ENCODE peak calls at places on chromosome X, in ten cellular contexts. F, A, M, H, S, Z, U, R, D and L are unnamed samples. For H3K36me3, the result is how much of the 10 kb centered on the place peaks cover.

GRCh38 chrX:13750204-13750603 is 15.7 kb downstream of the OFD1 start:
- DNase-seq in F (peak), A (peak), M (no peak), H (no peak), S (peak), Z (no peak), U (no peak), R (no peak), D (no peak), L (no peak)

GRCh38 chrX:82945332-82945731 is 562.8 kb upstream of the POU3F4 start:
- DNase-seq in F (no peak), A (no peak), M (no peak), H (no peak), S (no peak), Z (no peak), U (no peak), R (no peak), D (no peak), L (no peak)

GRCh38 chrX:107849747-107850478 is 24.2 kb downstream of the MID2 start:
- DNase-seq in F (no peak), A (peak), M (no peak), H (no peak), S (peak), Z (no peak), U (peak), R (no peak), D (no peak), L (no peak)

GRCh38 chrX:45233541-45233940 is 32.9 kb upstream of the DIPK2B start:
- DNase-seq in F (no peak), A (no peak), M (no peak), H (no peak), S (no peak), Z (no peak), U (no peak), R (no peak), D (no peak), L (no peak)

GRCh38 chrX:119757979-119758681 is at the start of gene SOWAHD:
- DNase-seq in F (no peak), A (peak), M (peak), H (peak), S (peak), Z (no peak), U (peak), R (no peak), D (no peak), L (no peak)

GRCh38 chrX:111244238-111244750 is 26.0 kb downstream of the CAPN6 start:
- DNase-seq in F (no peak), A (no peak), M (no peak), H (no peak), S (peak), Z (no peak), U (no peak), R (no peak), D (no peak), L (no peak)

GRCh38 chrX:155645180-155645579 is 32.4 kb upstream of the TMLHE start:
- DNase-seq in F (no peak), A (no peak), M (no peak), H (no peak), S (no peak), Z (no peak), U (peak), R (no peak), D (no peak), L (no peak)

GRCh38 chrX:24479924-24480722 is 15.0 kb downstream of the PDK3 start:
- DNase-seq in F (no peak), A (peak), M (peak), H (no peak), S (no peak), Z (peak), U (no peak), R (no peak), D (no peak), L (no peak)

GRCh38 chrX:19630776-19631707 is 115.7 kb upstream of the MAP3K15 start:
- DNase-seq in F (no peak), A (no peak), M (no peak), H (no peak), S (no peak), Z (no peak), U (no peak), R (no peak), D (no peak), L (no peak)

GRCh38 chrX:150200820-150201287 is 162.3 kb upstream of the MAMLD1 start:
- DNase-seq in F (peak), A (no peak), M (no peak), H (peak), S (peak), Z (peak), U (no peak), R (no peak), D (no peak), L (peak)

GRCh38 chrX:138191998-138192397 is 519.5 kb downstream of the FGF13 start:
- DNase-seq in F (no peak), A (no peak), M (no peak), H (no peak), S (peak), Z (peak), U (peak), R (peak), D (peak), L (no peak)

GRCh38 chrX:154436597-154437397 is at the start of gene GDI1:
- DNase-seq in F (peak), A (peak), M (peak), H (peak), S (peak), Z (no peak), U (peak), R (no peak), D (no peak), L (peak)
- H3K36me3 ChIP-seq in F (under half), A (under half), M (under half), H (under half), S (under half), Z (half or more), U (under half), R (half or more), D (under half), L (under half)

DNA sequence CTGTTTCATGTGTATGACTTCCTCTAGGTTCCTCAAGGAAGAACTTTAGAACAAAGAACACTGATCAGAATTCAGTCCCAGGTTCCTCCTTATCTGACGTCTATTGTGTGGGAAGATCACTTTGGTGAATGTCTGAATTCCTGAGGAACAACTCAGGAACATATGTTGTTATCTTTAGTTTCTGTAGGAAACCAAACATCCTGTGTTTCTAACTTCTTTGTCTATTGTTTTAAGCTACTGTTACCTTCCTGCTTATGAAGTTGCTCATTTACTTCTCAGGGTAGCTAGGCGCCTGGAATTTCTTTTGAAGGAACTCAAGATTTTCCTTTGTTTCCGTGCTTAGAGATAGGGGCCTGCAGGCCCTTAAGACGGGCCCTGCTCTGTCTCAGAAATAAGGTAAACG is 46.2 kb downstream of the MAGEB5 start:
- DNase-seq in F (peak), A (no peak), M (no peak), H (no peak), S (no peak), Z (no peak), U (no peak), R (no peak), D (no peak), L (no peak)
- H3K4me3 ChIP-seq in F (no peak), A (no peak), M (no peak), H (no peak), S (no peak), Z (no peak), U (no peak), R (no peak), D (no peak), L (no peak)

GRCh38 chrX:2867191-2867590 is 38.5 kb downstream of the GYG2 start:
- DNase-seq in F (no peak), A (no peak), M (no peak), H (no peak), S (no peak), Z (no peak), U (no peak), R (no peak), D (no peak), L (no peak)
- H3K36me3 ChIP-seq in F (under half), A (under half), M (under half), H (under half), S (half or more), Z (under half), U (under half), R (under half), D (under half), L (under half)

GRCh38 chrX:29890004-29890403 is 325.4 kb upstream of the MAGEB2 start:
- DNase-seq in F (peak), A (no peak), M (no peak), H (no peak), S (peak), Z (no peak), U (no peak), R (no peak), D (no peak), L (no peak)

GRCh38 chrX:29890646-29891200 is 324.6 kb upstream of the MAGEB2 start:
- DNase-seq in F (peak), A (no peak), M (no peak), H (no peak), S (no peak), Z (no peak), U (no peak), R (no peak), D (no peak), L (no peak)
- H3K4me3 ChIP-seq in F (no peak), A (no peak), M (no peak), H (no peak), S (no peak), Z (no peak), U (no peak), R (no peak), D (no peak), L (no peak)

DNA sequence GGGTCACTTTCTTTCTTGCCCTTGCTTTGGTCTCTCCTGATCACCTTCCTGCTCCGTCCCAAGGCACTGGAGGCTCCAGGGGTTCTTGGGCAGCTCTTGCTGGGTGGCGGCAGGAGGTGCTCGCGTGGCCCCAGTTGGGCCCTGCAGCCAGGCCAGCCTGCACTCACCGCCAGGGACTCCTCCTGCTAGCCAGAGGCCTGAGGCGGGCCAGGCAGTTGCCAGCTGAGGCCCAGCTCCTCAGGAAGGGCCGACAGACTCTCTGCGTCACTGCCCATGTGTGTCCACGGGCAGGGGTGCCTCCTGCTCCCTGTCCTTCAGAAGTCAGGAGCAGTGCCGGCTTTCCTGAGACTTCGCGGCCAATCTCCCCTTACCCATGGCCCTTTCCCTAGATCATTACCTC is 9.3 kb downstream of the SUV39H1 start:
- DNase-seq in F (no peak), A (no peak), M (no peak), H (no peak), S (no peak), Z (no peak), U (no peak), R (no peak), D (no peak), L (no peak)
- H3K36me3 ChIP-seq in F (under half), A (under half), M (under half), H (under half), S (under half), Z (half or more), U (under half), R (half or more), D (under half), L (under half)